ENCODE peak calls at places on chromosome 15, in five cellular contexts. J, G, F, W and X are unnamed samples.

GRCh38 chr15:74783072-74783807 is 1.4 kb downstream of the CSK start:
- DNase-seq in J (peak; percentile 36), G (no peak), F (peak; percentile 31), W (no peak), X (no peak)

GRCh38 chr15:78322724-78323395 is 17.3 kb upstream of the CRABP1 start:
- DNase-seq in J (no peak), G (no peak), F (no peak), W (peak; percentile 21), X (no peak)

GRCh38 chr15:61700803-61701202 is 359.4 kb downstream of the VPS13C start:
- DNase-seq in J (no peak), G (no peak), F (no peak), W (no peak), X (no peak)

GRCh38 chr15:82950746-82951370 is 1.7 kb downstream of the HOMER2 start:
- DNase-seq in J (no peak), G (no peak), F (no peak), W (no peak), X (no peak)

GRCh38 chr15:38335106-38335505 is 82.5 kb downstream of the SPRED1 start:
- DNase-seq in J (no peak), G (no peak), F (no peak), W (no peak), X (no peak)

GRCh38 chr15:48144889-48145288 is 24.1 kb downstream of the SLC24A5 start:
- DNase-seq in J (peak; percentile 23), G (no peak), F (no peak), W (no peak), X (no peak)

GRCh38 chr15:95226835-95227234 is 995.5 kb downstream of the MCTP2 start:
- DNase-seq in J (no peak), G (no peak), F (no peak), W (no peak), X (no peak)

GRCh38 chr15:64697911-64698369 is 77.4 kb downstream of the RBPMS2 start:
- DNase-seq in J (peak; percentile 36), G (no peak), F (peak; percentile 39), W (no peak), X (no peak)

GRCh38 chr15:64993290-64993689 is 3.6 kb upstream of the SPG21 start:
- DNase-seq in J (no peak), G (no peak), F (no peak), W (no peak), X (no peak)

GRCh38 chr15:92810418-92811138 is 89.5 kb upstream of the CHD2 start:
- DNase-seq in J (peak; percentile 78), G (peak; percentile 74), F (peak; percentile 76), W (peak; percentile 91), X (peak; percentile 60)

GRCh38 chr15:70762469-70763119 is 764 bp downstream of the UACA start:
- DNase-seq in J (peak; percentile 75), G (peak; percentile 44), F (peak; percentile 80), W (peak; percentile 57), X (peak; percentile 42)

GRCh38 chr15:60510006-60510405 is 31.1 kb upstream of the ICE2 start:
- DNase-seq in J (no peak), G (no peak), F (no peak), W (no peak), X (no peak)

GRCh38 chr15:64928626-64929220 is 17.0 kb downstream of the ANKDD1A start:
- DNase-seq in J (no peak), G (no peak), F (no peak), W (no peak), X (peak; percentile 10)

GRCh38 chr15:40695469-40695910 is 516 bp downstream of the RAD51 start:
- DNase-seq in J (peak; percentile 11), G (no peak), F (peak; percentile 20), W (no peak), X (no peak)

GRCh38 chr15:87287156-87287555 is 969.4 kb downstream of the NTRK3 start:
- DNase-seq in J (peak; percentile 0), G (no peak), F (peak; percentile 0), W (no peak), X (no peak)

GRCh38 chr15:22904736-22905135 is 66.3 kb downstream of the NIPA2 start:
- DNase-seq in J (no peak), G (no peak), F (no peak), W (no peak), X (no peak)

GRCh38 chr15:66085128-66085527 is 168.4 kb downstream of the MEGF11 start:
- DNase-seq in J (no peak), G (no peak), F (no peak), W (no peak), X (no peak)

GRCh38 chr15:77642019-77642418 is 9.3 kb upstream of the LINGO1 start:
- DNase-seq in J (no peak), G (no peak), F (no peak), W (no peak), X (no peak)

GRCh38 chr15:72907733-72908132 is 124.2 kb upstream of the ADPGK start:
- DNase-seq in J (no peak), G (peak; percentile 50), F (no peak), W (no peak), X (no peak)

GRCh38 chr15:70095387-70096214 is 2.1 kb downstream of the TLE3 start:
- DNase-seq in J (no peak), G (peak; percentile 49), F (no peak), W (peak; percentile 69), X (peak; percentile 45)

GRCh38 chr15:95998935-95999334 is 331.6 kb upstream of the NR2F2 start:
- DNase-seq in J (no peak), G (no peak), F (peak; percentile 5), W (no peak), X (no peak)

GRCh38 chr15:74892313-74892712 is 2.5 kb downstream of the MPI start:
- DNase-seq in J (no peak), G (no peak), F (no peak), W (no peak), X (no peak)

GRCh38 chr15:58862326-58862725 is 71.2 kb downstream of the SLTM start:
- DNase-seq in J (no peak), G (no peak), F (no peak), W (no peak), X (no peak)

GRCh38 chr15:95180530-95180929 is 949.2 kb downstream of the MCTP2 start:
- DNase-seq in J (no peak), G (no peak), F (no peak), W (no peak), X (no peak)

GRCh38 chr15:40894689-40895308 is 549 bp downstream of the VPS18 start:
- DNase-seq in J (peak; percentile 82), G (no peak), F (peak; percentile 80), W (peak; percentile 71), X (peak; percentile 48)

GRCh38 chr15:50552238-50552637 is 5.8 kb upstream of the USP50 start:
- DNase-seq in J (no peak), G (no peak), F (no peak), W (no peak), X (no peak)

GRCh38 chr15:69090197-69090948 is 70.1 kb upstream of the GLCE start:
- DNase-seq in J (peak; percentile 29), G (no peak), F (peak; percentile 80), W (no peak), X (no peak)

GRCh38 chr15:50229336-50229735 is 36.2 kb downstream of the HDC start:
- DNase-seq in J (no peak), G (no peak), F (peak; percentile 57), W (no peak), X (no peak)

GRCh38 chr15:94793641-94794040 is 562.3 kb downstream of the MCTP2 start:
- DNase-seq in J (peak; percentile 69), G (no peak), F (no peak), W (no peak), X (no peak)

GRCh38 chr15:99014803-99015676 is 7.4 kb upstream of the PGPEP1L start:
- DNase-seq in J (peak; percentile 72), G (peak; percentile 41), F (peak; percentile 33), W (peak; percentile 84), X (peak; percentile 64)

GRCh38 chr15:97961067-97961954 is 808 bp downstream of the ARRDC4 start:
- DNase-seq in J (peak; percentile 4), G (peak; percentile 63), F (peak; percentile 22), W (peak; percentile 76), X (peak; percentile 59)

GRCh38 chr15:35195649-35196048 is 110.6 kb upstream of the NANOGP8 start:
- DNase-seq in J (no peak), G (no peak), F (no peak), W (no peak), X (no peak)

GRCh38 chr15:52733696-52734255 is 54.6 kb upstream of the ATOSA start:
- DNase-seq in J (no peak), G (no peak), F (no peak), W (no peak), X (no peak)

GRCh38 chr15:75928680-75929608 is 25.3 kb downstream of the FBXO22 start:
- DNase-seq in J (peak; percentile 35), G (no peak), F (no peak), W (no peak), X (no peak)
- TF ChIP-seq CTCF in J (peak; percentile 49), G (no peak), F (peak; percentile 22), W (no peak), X (no peak)

GRCh38 chr15:67462802-67463201 is 58.1 kb upstream of the C15orf61 start:
- DNase-seq in J (no peak), G (no peak), F (no peak), W (no peak), X (no peak)

GRCh38 chr15:67468431-67468830 is 52.5 kb upstream of the C15orf61 start:
- DNase-seq in J (no peak), G (no peak), F (no peak), W (no peak), X (no peak)

GRCh38 chr15:67463488-67463887 is 57.4 kb upstream of the C15orf61 start:
- DNase-seq in J (no peak), G (no peak), F (no peak), W (no peak), X (no peak)

GRCh38 chr15:67461735-67462134 is 59.2 kb upstream of the C15orf61 start:
- DNase-seq in J (no peak), G (no peak), F (no peak), W (no peak), X (no peak)

DNA sequence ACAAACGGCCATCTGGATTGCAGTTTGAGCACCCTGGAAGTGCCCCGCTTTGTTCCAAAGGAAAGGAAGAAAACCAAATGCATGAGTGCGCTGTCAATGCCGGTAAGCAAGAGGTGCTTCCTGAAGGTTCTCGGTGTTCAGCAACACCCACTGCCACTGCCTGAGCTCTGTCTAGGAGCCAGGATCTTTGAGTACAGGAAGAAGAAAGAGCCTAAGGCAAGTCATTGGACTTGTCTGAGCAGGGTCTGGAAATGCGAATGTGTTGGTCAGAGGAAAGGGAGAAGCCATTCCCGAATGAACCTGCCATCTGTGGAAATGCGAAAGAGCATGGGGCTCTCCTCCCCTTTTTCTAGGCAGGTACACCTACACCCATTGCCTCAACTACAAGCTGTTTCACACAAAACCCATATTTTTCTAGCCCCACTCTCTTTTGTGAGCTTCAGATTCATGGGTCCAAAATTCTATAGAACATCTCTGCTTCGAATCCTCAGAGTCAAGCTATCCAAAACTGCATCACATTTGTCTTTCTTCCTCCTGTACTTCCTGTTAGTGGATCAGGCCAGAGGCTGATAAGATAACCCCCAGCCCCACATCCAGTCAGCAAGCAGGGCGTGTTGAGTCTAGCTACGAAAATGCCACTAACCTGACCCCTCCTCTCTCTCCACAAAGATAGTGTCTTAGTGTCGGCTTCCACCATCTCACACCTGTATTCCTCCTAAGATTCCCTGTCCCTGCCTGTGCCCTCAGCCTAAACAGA is 55.6 kb upstream of the C15orf61 start:
- DNase-seq in J (no peak), G (no peak), F (no peak), W (no peak), X (no peak)
- H3K4me3 ChIP-seq in J (no peak overlapping the region), G (no peak overlapping the region), F (no peak overlapping the region), W (no peak overlapping the region), X (no peak overlapping the region)

GRCh38 chr15:81356252-81356651 is 17.8 kb downstream of the TMC3 start:
- DNase-seq in J (no peak), G (no peak), F (no peak), W (no peak), X (no peak)
- TF ChIP-seq CTCF in J (no peak), G (no peak), F (no peak), W (no peak), X (no peak)

GRCh38 chr15:63134245-63134644 is 12.6 kb downstream of the LACTB start:
- DNase-seq in J (no peak), G (no peak), F (no peak), W (no peak), X (no peak)
- H3K4me3 ChIP-seq in J (no peak overlapping the region), G (no peak overlapping the region), F (no peak overlapping the region), W (no peak overlapping the region), X (no peak overlapping the region)